ENCODE peak calls at places on chromosomes 6 and 20, in four cellular contexts. A is Peyer's patch, U is heart left ventricle, S is ovary. O is an unnamed sample. For H3K4me1, the result is how much of the 10 kb centered on the place peaks cover.

GRCh38 chr20:32518593-32519366 is 66.4 kb downstream of the NOL4L start:
- DNase-seq in A (no peak), U (no peak), S (no peak), O (no peak)

GRCh38 chr20:51802170-51802745 is at the start of gene SALL4:
- DNase-seq in A (no peak), U (no peak), S (no peak), O (no peak)

GRCh38 chr20:3553663-3554062 is 82.8 kb downstream of the ATRN start:
- DNase-seq in A (no peak), U (no peak), S (no peak), O (no peak)

GRCh38 chr6:70124882-70125535 is 177.9 kb downstream of the COL9A1 start:
- DNase-seq in A (no peak), U (no peak), S (no peak), O (no peak)

GRCh38 chr6:137112067-137112355 is 61.4 kb downstream of the IL22RA2 start:
- DNase-seq in A (no peak), U (no peak), S (no peak), O (no peak)

GRCh38 chr6:53142810-53143209 is 5.8 kb downstream of the GCM1 start:
- DNase-seq in A (no peak), U (no peak), S (no peak), O (no peak)

GRCh38 chr6:157436200-157436943 is 55.4 kb downstream of the ZDHHC14 start:
- DNase-seq in A (no peak), U (no peak), S (no peak), O (no peak)

GRCh38 chr6:140485740-140486467 is 1111.5 kb upstream of the CITED2 start:
- DNase-seq in A (no peak), U (no peak), S (peak), O (no peak)

GRCh38 chr6:42781546-42781810 is 374 bp upstream of the BICRAL start:
- DNase-seq in A (no peak), U (no peak), S (no peak), O (no peak)

GRCh38 chr6:142838821-142839685 is 105.9 kb downstream of the HIVEP2 start:
- DNase-seq in A (no peak), U (no peak), S (no peak), O (no peak)

GRCh38 chr6:136035378-136036070 is 184.0 kb downstream of the PDE7B start:
- DNase-seq in A (no peak), U (peak), S (no peak), O (no peak)

GRCh38 chr20:42338274-42339172 is 720.3 kb upstream of the CHD6 start:
- DNase-seq in A (no peak), U (peak), S (peak), O (no peak)

GRCh38 chr6:70281923-70282902 is 20.7 kb downstream of the COL9A1 start:
- DNase-seq in A (no peak), U (peak), S (no peak), O (no peak)

GRCh38 chr6:112311950-112312547 is 35.1 kb upstream of the RFPL4B start:
- DNase-seq in A (no peak), U (no peak), S (no peak), O (no peak)

GRCh38 chr6:169776379-169776778 is 25.0 kb downstream of the ERMARD start:
- DNase-seq in A (no peak), U (no peak), S (no peak), O (no peak)

GRCh38 chr6:90294614-90294988 is 2.0 kb downstream of the BACH2 start:
- DNase-seq in A (peak), U (no peak), S (peak), O (no peak)

GRCh38 chr6:158356586-158357546 is 44.6 kb downstream of the TULP4 start:
- DNase-seq in A (no peak), U (no peak), S (no peak), O (no peak)

GRCh38 chr20:59159822-59160740 is 3.5 kb upstream of the ZNF831 start:
- DNase-seq in A (no peak), U (no peak), S (no peak), O (no peak)

GRCh38 chr20:41509801-41510200 is 108.4 kb downstream of the CHD6 start:
- DNase-seq in A (no peak), U (peak), S (no peak), O (peak)

GRCh38 chr6:166257911-166258318 is 50.3 kb downstream of the PRR18 start:
- DNase-seq in A (no peak), U (no peak), S (no peak), O (no peak)

GRCh38 chr6:25052181-25052580 is 116.4 kb upstream of the RIPOR2 start:
- DNase-seq in A (no peak), U (no peak), S (no peak), O (no peak)

GRCh38 chr6:145008715-145009114 is 723.6 kb downstream of the UTRN start:
- DNase-seq in A (no peak), U (no peak), S (no peak), O (no peak)

GRCh38 chr6:26199773-26200728 is 112.8 kb downstream of the HFE start:
- DNase-seq in A (no peak), U (no peak), S (no peak), O (no peak)

GRCh38 chr6:123941855-123942254 is 138.2 kb downstream of the NKAIN2 start:
- DNase-seq in A (no peak), U (no peak), S (no peak), O (no peak)

GRCh38 chr6:166076625-166077024 is 91.0 kb downstream of the TBXT start:
- DNase-seq in A (no peak), U (no peak), S (no peak), O (no peak)

GRCh38 chr6:20840675-20841074 is 306.4 kb downstream of the CDKAL1 start:
- DNase-seq in A (no peak), U (no peak), S (no peak), O (no peak)

GRCh38 chr20:38833154-38833856 is 27.8 kb downstream of the PPP1R16B start:
- DNase-seq in A (no peak), U (no peak), S (no peak), O (no peak)

GRCh38 chr6:44102527-44102926 is 24.7 kb downstream of the MRPL14 start:
- DNase-seq in A (no peak), U (no peak), S (no peak), O (no peak)

GRCh38 chr6:151651639-151652038 is 155.8 kb upstream of the ESR1 start:
- DNase-seq in A (no peak), U (no peak), S (no peak), O (no peak)

GRCh38 chr20:53852025-53852424 is 218.4 kb downstream of the BCAS1 start:
- DNase-seq in A (no peak), U (no peak), S (no peak), O (peak)

GRCh38 chr20:17615645-17616479 is 46.0 kb downstream of the DSTN start:
- DNase-seq in A (peak), U (no peak), S (no peak), O (no peak)

GRCh38 chr6:20393297-20393696 is 8.4 kb upstream of the E2F3 start:
- DNase-seq in A (no peak), U (no peak), S (no peak), O (no peak)

GRCh38 chr20:10501377-10501776 is 66.3 kb downstream of the SLX4IP start:
- DNase-seq in A (no peak), U (no peak), S (no peak), O (peak)

GRCh38 chr6:14738497-14738896 is 507.4 kb upstream of the JARID2 start:
- DNase-seq in A (no peak), U (no peak), S (no peak), O (no peak)

GRCh38 chr6:108574457-108575149 is 13.9 kb downstream of the FOXO3 start:
- DNase-seq in A (no peak), U (no peak), S (no peak), O (peak)

GRCh38 chr6:19454296-19454998 is 382.7 kb upstream of the ID4 start:
- DNase-seq in A (no peak), U (no peak), S (no peak), O (no peak)

DNA sequence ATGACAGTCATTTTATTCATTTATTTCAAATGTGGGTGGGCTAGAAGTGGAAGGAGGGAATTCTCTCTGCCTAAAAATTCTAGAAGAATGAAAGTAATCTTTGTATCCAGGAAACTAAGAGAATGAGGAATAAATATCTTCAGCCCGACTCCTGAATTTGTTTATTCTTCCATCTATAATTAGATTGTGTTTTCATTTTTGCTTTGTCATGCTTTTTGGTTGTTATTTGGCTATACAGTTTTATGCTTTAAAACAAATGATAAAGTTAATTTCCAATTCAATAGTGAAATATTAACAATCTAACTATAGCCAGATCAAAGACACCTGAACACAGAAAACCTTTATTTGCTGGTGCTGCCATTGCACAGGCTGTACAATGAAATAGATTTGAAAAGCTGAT is 521.3 kb downstream of the KIF16B start:
- DNase-seq in A (no peak), U (no peak), S (no peak), O (no peak)
- H3K4me1 ChIP-seq in A (under half), U (under half), S (under half), O (under half)

DNA sequence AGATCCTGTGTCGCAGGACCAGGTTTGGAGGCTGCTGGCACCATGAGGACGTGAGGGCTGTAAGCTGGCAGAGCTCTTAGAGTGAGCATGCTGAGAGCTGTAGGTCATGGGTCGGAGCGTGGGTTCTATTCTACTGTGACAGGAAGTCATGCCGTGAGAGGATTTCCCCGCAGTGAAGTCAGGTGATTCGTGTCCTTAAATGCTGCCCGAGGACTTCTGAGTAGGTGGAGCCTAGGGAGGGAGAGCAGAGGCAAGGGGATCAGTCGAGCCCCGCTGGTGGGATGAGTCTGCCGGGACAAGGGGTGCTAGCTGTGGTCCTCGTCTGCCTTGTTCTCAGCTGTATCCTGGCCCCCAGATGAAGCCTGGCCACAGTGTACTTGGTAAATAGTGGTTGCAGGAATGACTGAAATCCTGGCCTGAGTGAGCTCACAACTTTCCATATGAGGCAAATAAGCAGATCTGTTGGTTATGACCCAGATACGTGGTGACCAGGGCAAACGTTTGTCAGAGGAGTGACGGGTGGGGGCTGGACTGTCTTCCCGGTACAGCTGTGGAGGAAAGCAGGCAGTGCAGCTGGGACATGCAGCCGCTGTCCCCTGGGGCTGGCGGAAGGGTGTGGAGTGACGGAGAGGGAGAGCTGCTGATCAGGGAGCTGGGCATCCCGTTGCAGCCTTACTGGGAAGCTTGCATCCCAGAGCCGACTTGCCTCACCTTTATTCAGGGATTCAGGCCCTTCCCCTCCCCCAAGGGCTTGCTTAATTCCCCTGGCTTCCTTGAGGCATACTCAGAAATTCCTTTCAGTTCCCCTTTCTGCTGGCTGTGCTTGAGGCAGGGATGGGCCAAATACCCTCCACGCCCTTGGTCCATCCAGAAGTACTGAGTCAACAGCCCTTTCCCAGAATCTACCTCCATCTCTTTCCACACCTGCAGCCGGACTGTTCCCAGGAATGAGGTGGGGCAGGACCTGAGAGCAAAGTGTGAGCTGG is 250.9 kb upstream of the RREB1 start:
- DNase-seq in A (peak), U (peak), S (no peak), O (no peak)
- TF ChIP-seq POLR2A in A (no peak), U (no peak), S (no peak), O (no peak)

GRCh38 chr20:23103284-23104018 is 17.3 kb upstream of the CD93 start:
- DNase-seq in A (no peak), U (no peak), S (no peak), O (no peak)

GRCh38 chr20:23100754-23101107 is 14.6 kb upstream of the CD93 start:
- DNase-seq in A (no peak), U (no peak), S (no peak), O (no peak)

GRCh38 chr20:23105193-23105592 is 19.1 kb upstream of the CD93 start:
- DNase-seq in A (no peak), U (no peak), S (no peak), O (no peak)

GRCh38 chr20:23100021-23100753 is 14.1 kb upstream of the CD93 start:
- DNase-seq in A (no peak), U (no peak), S (no peak), O (peak)

GRCh38 chr20:23101696-23102095 is 15.6 kb upstream of the CD93 start:
- DNase-seq in A (no peak), U (no peak), S (no peak), O (no peak)
- H3K4me1 ChIP-seq in A (under half), U (half or more), S (under half), O (under half)

GRCh38 chr6:106114492-106114891 is 28.4 kb downstream of the PRDM1 start:
- DNase-seq in A (peak), U (no peak), S (no peak), O (no peak)
- TF ChIP-seq POLR2A in A (no peak), U (no peak), S (no peak), O (no peak)

GRCh38 chr6:32110632-32111031 is 1.5 kb upstream of the TNXB start:
- DNase-seq in A (no peak), U (no peak), S (no peak), O (no peak)
- H3K4me1 ChIP-seq in A (under half), U (half or more), S (under half), O (under half)

GRCh38 chr20:63657937-63658748 is at the start of gene RTEL1:
- DNase-seq in A (peak), U (peak), S (peak), O (peak)
- TF ChIP-seq POLR2A in A (no peak), U (peak), S (peak), O (no peak)

GRCh38 chr6:334536-334935 is 42.2 kb downstream of the DUSP22 start:
- DNase-seq in A (no peak), U (no peak), S (no peak), O (no peak)
- H3K4me1 ChIP-seq in A (under half), U (half or more), S (under half), O (under half)